ENCODE peak calls at places on chromosomes 5 and 9, in six cellular contexts. L is A549, H is stomach, P is choroid plexus epithelial cell, B is spleen, U is OCI-LY7. V is an unnamed sample.

GRCh38 chr5:105943119-105943518 is 1727.6 kb downstream of the EFNA5 start:
- DNase-seq in L (no peak), H (no peak), P (peak; percentile 14), B (no peak), U (no peak), V (no peak)

GRCh38 chr9:3215658-3216057 is 310.1 kb downstream of the RFX3 start:
- DNase-seq in L (no peak), H (no peak), P (no peak), B (no peak), U (no peak), V (no peak)

GRCh38 chr9:33517373-33517772 is 6.7 kb upstream of the ANKRD18B start:
- DNase-seq in L (peak; percentile 65), H (no peak), P (peak; percentile 67), B (no peak), U (peak; percentile 33), V (peak; percentile 47)

GRCh38 chr5:3004361-3005080 is 253.0 kb upstream of the IRX2 start:
- DNase-seq in L (no peak), H (no peak), P (no peak), B (no peak), U (no peak), V (no peak)

GRCh38 chr5:113331201-113331551 is 103.6 kb downstream of the TSSK1B start:
- DNase-seq in L (no peak), H (no peak), P (peak; percentile 70), B (no peak), U (no peak), V (no peak)

GRCh38 chr9:20558609-20559016 is 63.7 kb downstream of the MLLT3 start:
- DNase-seq in L (peak; percentile 78), H (no peak), P (peak; percentile 88), B (no peak), U (no peak), V (peak; percentile 91)

GRCh38 chr9:96487030-96487396 is 37.0 kb downstream of the HABP4 start:
- DNase-seq in L (no peak), H (no peak), P (no peak), B (no peak), U (no peak), V (no peak)

GRCh38 chr5:12023614-12024241 is 119.5 kb upstream of the CTNND2 start:
- DNase-seq in L (peak; percentile 49), H (no peak), P (peak; percentile 62), B (no peak), U (peak; percentile 42), V (peak; percentile 58)

GRCh38 chr9:95771556-95772280 is 103.8 kb upstream of the ERCC6L2 start:
- DNase-seq in L (no peak), H (peak; percentile 27), P (peak; percentile 79), B (no peak), U (no peak), V (peak; percentile 58)

GRCh38 chr9:120985759-120986353 is 59.3 kb upstream of the TRAF1 start:
- DNase-seq in L (peak; percentile 77), H (no peak), P (peak; percentile 82), B (no peak), U (peak; percentile 76), V (peak; percentile 64)

GRCh38 chr5:91556-92263 is at the start of gene PLEKHG4B:
- DNase-seq in L (no peak), H (no peak), P (no peak), B (peak; percentile 66), U (no peak), V (no peak)

GRCh38 chr9:117825609-117826347 is 121.6 kb downstream of the TLR4 start:
- DNase-seq in L (no peak), H (no peak), P (no peak), B (no peak), U (no peak), V (no peak)

GRCh38 chr5:87029951-87030350 is 237.7 kb upstream of the RASA1 start:
- DNase-seq in L (no peak), H (no peak), P (no peak), B (peak; percentile 41), U (no peak), V (no peak)

GRCh38 chr5:147669113-147669869 is 113.2 kb downstream of the JAKMIP2 start:
- DNase-seq in L (no peak), H (no peak), P (no peak), B (no peak), U (no peak), V (no peak)

GRCh38 chr5:152532714-152533113 is 127.6 kb upstream of the NMUR2 start:
- DNase-seq in L (peak; percentile 66), H (no peak), P (peak; percentile 74), B (no peak), U (peak; percentile 54), V (peak; percentile 65)

GRCh38 chr5:73624888-73625287 is 1.1 kb upstream of the ARHGEF28 start:
- DNase-seq in L (no peak), H (no peak), P (no peak), B (no peak), U (no peak), V (no peak)

GRCh38 chr5:180832638-180833068 is 28.4 kb downstream of the ZFP62 start:
- DNase-seq in L (no peak), H (no peak), P (no peak), B (no peak), U (peak; percentile 80), V (no peak)

GRCh38 chr5:180830253-180831138 is 27.9 kb upstream of the MGAT1 start:
- DNase-seq in L (peak; percentile 44), H (peak; percentile 74), P (peak; percentile 60), B (peak; percentile 93), U (peak; percentile 70), V (no peak)

GRCh38 chr5:180825768-180826525 is 23.3 kb upstream of the MGAT1 start:
- DNase-seq in L (no peak), H (peak; percentile 88), P (peak; percentile 71), B (no peak), U (no peak), V (peak; percentile 44)

GRCh38 chr5:180831139-180832080 is 28.8 kb upstream of the MGAT1 start:
- DNase-seq in L (peak; percentile 75), H (peak; percentile 89), P (peak; percentile 74), B (peak; percentile 97), U (peak; percentile 82), V (peak; percentile 70)

GRCh38 chr5:180829711-180830110 is 27.1 kb upstream of the MGAT1 start:
- DNase-seq in L (no peak), H (no peak), P (no peak), B (no peak), U (no peak), V (no peak)
- TF ChIP-seq CTCF in L (no peak), H (no peak), P (no peak), B (no peak), U (no peak), V (no peak)

GRCh38 chr5:163354685-163355084 is 82.7 kb upstream of the CCNG1 start:
- DNase-seq in L (no peak), H (no peak), P (no peak), B (no peak), U (peak; percentile 24), V (no peak)
- H3K4me3 ChIP-seq in L (no peak overlapping the region), H (no peak overlapping the region), P (no peak overlapping the region), B (no peak overlapping the region), U (no peak overlapping the region), V (no peak overlapping the region)

GRCh38 chr5:141422742-141423291 is 2.0 kb downstream of the PCDHGA11 start:
- DNase-seq in L (no peak), H (no peak), P (no peak), B (no peak), U (no peak), V (no peak)

GRCh38 chr5:141421489-141421855 is 621 bp downstream of the PCDHGA11 start:
- DNase-seq in L (no peak), H (no peak), P (no peak), B (no peak), U (no peak), V (no peak)

GRCh38 chr5:141419074-141419880 is 1.6 kb upstream of the PCDHGA11 start:
- DNase-seq in L (no peak), H (no peak), P (no peak), B (no peak), U (no peak), V (no peak)

DNA sequence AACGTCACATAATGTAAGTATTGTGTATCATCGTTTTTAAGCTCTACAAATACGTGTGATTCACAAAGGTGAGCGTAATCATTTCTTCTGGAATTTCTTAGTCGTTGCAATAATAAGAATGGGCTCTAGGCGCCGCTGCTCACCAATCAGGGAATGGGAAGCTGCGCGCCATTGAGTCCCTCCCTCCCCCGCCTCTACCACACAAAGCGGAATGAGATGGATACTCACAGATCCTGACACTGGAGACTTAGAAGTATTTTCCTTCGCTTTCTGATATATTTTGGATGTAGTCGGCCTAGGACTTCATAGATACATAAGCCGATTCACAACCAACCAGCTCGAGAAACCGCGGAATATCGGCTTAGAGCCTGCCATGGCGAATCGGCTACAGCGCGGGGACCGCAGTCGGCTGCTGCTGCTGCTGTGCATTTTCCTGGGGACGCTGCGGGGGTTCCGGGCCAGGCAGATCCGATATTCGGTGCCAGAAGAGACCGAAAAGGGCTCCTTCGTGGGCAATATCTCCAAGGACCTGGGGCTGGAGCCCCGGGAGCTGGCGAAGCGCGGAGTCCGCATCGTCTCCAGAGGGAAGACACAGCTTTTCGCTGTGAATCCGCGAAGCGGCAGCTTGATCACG is at the start of gene PCDHGA11:
- DNase-seq in L (peak; percentile 14), H (no peak), P (peak; percentile 69), B (no peak), U (peak; percentile 76), V (peak; percentile 82)
- TF ChIP-seq CTCF in L (no peak), H (no peak), P (peak; percentile 71), B (peak; percentile 56), U (peak; percentile 96), V (peak; percentile 59)

DNA sequence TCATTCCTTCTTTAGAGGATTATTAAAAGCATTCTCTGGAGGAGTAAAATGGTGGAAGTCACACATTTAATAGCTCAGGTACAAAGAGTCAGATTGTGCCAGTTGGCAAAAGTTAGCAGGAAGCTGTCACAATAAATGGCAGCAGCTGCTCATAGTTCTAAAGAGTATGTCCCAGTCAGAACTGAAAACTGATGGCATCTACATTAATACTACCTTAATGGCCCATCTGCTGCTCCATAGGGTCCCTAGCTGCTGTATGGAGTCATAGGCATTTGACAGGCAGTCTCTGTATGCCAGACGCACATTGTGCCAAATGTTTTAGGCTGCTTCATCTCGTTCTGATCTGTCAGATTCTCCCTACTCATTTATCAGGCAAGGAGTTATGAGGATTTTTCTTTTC is 515.7 kb upstream of the ARRDC3 start:
- DNase-seq in L (no peak), H (no peak), P (no peak), B (no peak), U (no peak), V (no peak)
- H3K4me3 ChIP-seq in L (no peak overlapping the region), H (no peak overlapping the region), P (no peak overlapping the region), B (no peak overlapping the region), U (no peak overlapping the region), V (no peak overlapping the region)

V was measured in astrocyte of the spinal cord.